ENCODE peak calls at places on chromosomes 16 and 17, in four cellular contexts. T, S, Q and I are unnamed samples.
A peak's percentile ranks its signal among the peaks of the same experiment; 100 is the strongest.

GRCh38 chr17:53655591-53655990 is 167.1 kb upstream of the KIF2B start:
- DNase-seq in S (peak; percentile 10), T (no peak), Q (no peak), I (no peak)

GRCh38 chr17:62675260-62675659 is 47.8 kb downstream of the MRC2 start:
- DNase-seq in T (no peak), S (no peak), Q (no peak), I (no peak)

GRCh38 chr17:76251478-76252039 is 11.3 kb upstream of the RNF157 start:
- DNase-seq in T (no peak), Q (no peak), S (no peak), I (no peak)

GRCh38 chr17:1592751-1593629 is 30.4 kb upstream of the PITPNA start:
- DNase-seq in S (no peak), T (no peak), Q (no peak), I (no peak)

GRCh38 chr17:18323007-18323406 is 7.9 kb downstream of the SMCR8 start:
- DNase-seq in Q (no peak), T (no peak), S (no peak), I (no peak)

GRCh38 chr17:19016881-19017280 is 12.3 kb upstream of the FAM83G start:
- DNase-seq in S (no peak), Q (no peak), T (no peak), I (no peak)

GRCh38 chr17:81218459-81218858 is 4.3 kb downstream of the CEP131 start:
- DNase-seq in Q (no peak), T (no peak), S (no peak), I (no peak)

GRCh38 chr16:11571549-11571948 is 15.2 kb downstream of the LITAF start:
- DNase-seq in S (no peak), Q (no peak), T (no peak), I (no peak)

GRCh38 chr17:67105213-67105612 is 60.9 kb downstream of the CACNG1 start:
- DNase-seq in T (no peak), Q (no peak), S (no peak), I (no peak)

GRCh38 chr16:70656712-70657263 is 10.4 kb downstream of the IL34 start:
- DNase-seq in T (no peak), S (no peak), Q (no peak), I (no peak)

GRCh38 chr16:24382929-24383328 is 126.8 kb downstream of the CACNG3 start:
- DNase-seq in T (no peak), S (peak; percentile 3), Q (no peak), I (no peak)

GRCh38 chr17:42660692-42661345 is 1.7 kb downstream of the TUBG2 start:
- DNase-seq in Q (no peak), T (peak; percentile 38), S (peak; percentile 21), I (no peak)

GRCh38 chr17:50550661-50551432 is 3.9 kb downstream of the SPATA20 start:
- DNase-seq in T (peak; percentile 87), S (peak; percentile 94), Q (peak; percentile 68), I (peak; percentile 78)

GRCh38 chr17:45132302-45132568 is at the start of gene PLCD3:
- DNase-seq in T (no peak), S (no peak), Q (no peak), I (no peak)

GRCh38 chr16:30023586-30023985 is 588 bp downstream of the C16orf92 start:
- DNase-seq in Q (no peak), S (no peak), T (no peak), I (no peak)

GRCh38 chr17:49777577-49777976 is 10.9 kb upstream of the KAT7 start:
- DNase-seq in S (no peak), Q (no peak), T (no peak), I (no peak)

GRCh38 chr17:43175213-43176118 is 4.5 kb downstream of the NBR1 start:
- DNase-seq in T (no peak), S (peak; percentile 49), Q (no peak), I (no peak)

GRCh38 chr16:49651226-49651625 is 204.7 kb downstream of the ZNF423 start:
- DNase-seq in Q (no peak), T (no peak), S (no peak), I (no peak)

GRCh38 chr16:57736419-57737281 is 1.1 kb downstream of the KATNB1 start:
- DNase-seq in T (peak; percentile 51), Q (peak; percentile 25), S (peak; percentile 87), I (peak; percentile 89)

GRCh38 chr17:66365204-66365524 is 62.8 kb downstream of the PRKCA start:
- DNase-seq in S (no peak), T (no peak), Q (no peak), I (no peak)

GRCh38 chr16:4696172-4696904 is 3.0 kb downstream of the NUDT16L1 start:
- DNase-seq in S (no peak), T (no peak), Q (peak; percentile 41), I (no peak)

GRCh38 chr16:4695473-4696171 is 2.3 kb downstream of the NUDT16L1 start:
- DNase-seq in T (no peak), S (no peak), Q (no peak), I (no peak)

GRCh38 chr16:4693296-4693955 is at the start of gene NUDT16L1:
- DNase-seq in S (peak; percentile 97), T (peak; percentile 97), Q (peak; percentile 89), I (peak; percentile 95)

GRCh38 chr16:4693956-4694663 is 748 bp downstream of the NUDT16L1 start:
- DNase-seq in S (peak; percentile 58), T (peak; percentile 58), Q (no peak), I (peak; percentile 46)

GRCh38 chr16:4694664-4695451 is 1.5 kb downstream of the NUDT16L1 start:
- DNase-seq in T (no peak), S (peak; percentile 23), Q (peak; percentile 44), I (no peak)
- H3K4me3 ChIP-seq in T (no peak overlapping the region), S (no peak overlapping the region), Q (peak overlapping the region; percentile 89), I (peak overlapping the region; percentile 91)

DNA sequence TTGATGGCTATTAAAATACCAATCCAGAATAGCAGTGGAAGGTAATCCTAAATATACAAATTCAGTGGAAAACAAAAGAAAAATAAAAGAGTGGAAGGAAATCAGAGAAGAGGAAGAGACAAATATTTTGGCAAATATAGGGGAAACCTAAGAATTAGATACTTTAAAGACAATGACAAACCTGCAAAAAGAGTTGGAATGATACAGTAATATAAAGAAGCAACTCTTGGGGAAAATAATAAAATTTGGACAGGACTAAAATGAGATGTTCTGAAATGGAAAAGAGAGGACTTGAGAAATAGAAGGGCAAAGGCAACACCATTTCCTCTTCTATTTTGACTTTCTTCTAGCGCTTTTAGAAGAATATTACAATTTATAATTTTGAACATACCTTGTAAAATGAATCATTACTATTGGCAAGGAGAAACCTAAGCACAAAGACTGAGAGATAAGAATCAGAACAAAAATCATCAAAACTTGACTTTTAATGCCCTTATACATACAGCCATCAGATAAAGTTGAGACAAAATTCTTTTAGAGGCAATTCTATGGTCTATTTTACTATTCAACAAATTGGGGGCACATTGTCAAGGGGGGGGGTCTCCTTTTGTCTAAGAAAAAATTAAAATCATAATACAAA is 5.2 kb downstream of the RNF43 start:
- DNase-seq in S (no peak), Q (no peak), T (no peak), I (no peak)
- H3K4me3 ChIP-seq in S (no peak overlapping the region), Q (no peak overlapping the region), T (no peak overlapping the region), I (no peak overlapping the region)

DNA sequence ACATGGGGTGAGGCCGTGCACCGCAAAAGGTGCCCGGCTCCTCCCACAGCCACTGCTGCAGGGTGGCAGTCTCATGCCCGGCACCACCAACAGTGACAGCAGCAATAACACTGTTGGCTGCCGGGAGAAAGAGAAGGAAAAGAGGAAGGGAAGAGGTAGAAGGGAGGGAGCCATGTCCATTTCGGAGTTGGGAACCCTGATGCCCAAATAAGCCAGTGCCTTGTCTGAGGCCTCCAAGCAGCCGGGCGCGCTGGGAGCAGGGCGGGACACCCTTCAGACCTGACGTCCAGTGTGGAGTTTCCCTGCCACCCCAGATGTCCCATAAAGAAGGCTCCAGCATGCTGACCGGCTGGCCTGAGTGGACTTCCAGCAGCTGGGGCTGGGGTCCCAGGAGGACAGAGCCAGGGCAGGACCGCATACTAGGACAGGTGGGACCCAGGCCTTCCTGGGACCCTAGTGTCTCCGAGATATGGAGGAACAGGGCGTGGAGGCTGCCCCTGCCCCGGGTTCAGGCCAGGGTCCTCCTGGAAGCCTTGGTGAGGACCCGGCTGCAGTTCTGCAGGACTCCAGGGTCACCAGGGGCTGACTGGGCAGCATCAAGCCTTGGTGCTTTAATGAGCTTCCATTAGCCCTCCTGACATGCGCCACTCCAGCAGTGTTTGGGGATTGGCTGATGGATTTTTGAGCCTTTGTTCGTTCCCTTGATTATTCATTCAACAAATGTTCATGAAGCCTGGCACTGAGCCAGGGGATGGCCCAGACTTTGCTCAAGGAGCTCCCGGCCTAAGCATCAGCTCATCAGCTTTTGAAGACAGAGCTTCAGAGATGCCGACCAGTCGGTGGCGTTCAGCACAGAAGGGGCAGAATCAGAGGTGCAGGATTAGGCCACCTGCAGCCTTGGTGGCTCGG is 223.6 kb upstream of the CIBAR2 start:
- DNase-seq in T (no peak), S (no peak), Q (no peak), I (no peak)
- H3K4me3 ChIP-seq in T (no peak overlapping the region), S (no peak overlapping the region), Q (no peak overlapping the region), I (no peak overlapping the region)

DNA sequence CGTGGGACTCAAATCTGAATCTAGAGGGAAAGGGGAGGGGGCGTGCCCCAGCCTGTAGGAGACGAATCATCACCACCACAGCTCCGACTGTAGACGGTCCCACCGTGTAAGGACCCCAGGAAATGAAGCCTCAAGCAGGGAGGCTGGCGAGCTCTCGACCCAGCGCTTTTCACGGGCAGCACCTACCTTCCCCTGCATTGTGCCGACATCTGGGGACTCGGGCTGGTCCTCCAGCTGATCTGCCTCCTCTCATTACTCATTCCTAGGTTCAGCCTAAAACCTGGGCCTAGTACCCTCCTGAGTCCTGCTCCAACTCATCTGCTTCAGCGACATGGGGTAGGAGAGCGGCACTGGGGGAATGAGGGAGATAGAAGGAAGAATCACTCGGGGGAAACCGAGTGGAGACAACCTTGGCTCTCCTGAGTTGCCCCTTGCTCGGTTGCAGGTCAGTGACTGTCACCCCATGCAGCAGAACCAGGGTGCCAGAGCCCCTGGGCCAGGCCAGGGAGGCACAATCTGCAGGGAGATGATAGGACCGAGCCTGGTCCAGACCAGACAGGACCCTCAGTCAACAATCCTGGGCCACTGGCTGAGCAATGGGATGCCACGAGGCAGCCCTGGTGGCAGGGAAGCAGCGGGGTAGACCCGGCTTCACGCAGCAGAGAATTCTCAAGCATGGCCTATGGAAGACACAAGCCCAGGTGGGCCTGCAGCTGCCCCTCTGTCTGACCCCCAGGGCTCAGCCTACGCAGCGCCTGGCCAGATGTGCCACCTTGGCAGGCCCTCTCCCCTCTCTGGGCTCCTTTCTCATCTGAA is 833 bp upstream of the BCAR1 start:
- DNase-seq in S (no peak), T (peak; percentile 14), Q (no peak), I (no peak)
- H3K4me3 ChIP-seq in S (no peak overlapping the region), T (no peak overlapping the region), Q (no peak overlapping the region), I (peak overlapping the region; percentile 99)